ENCODE peak calls at places on chromosomes 4 and X, in four cellular contexts. One of them, this sample, is unnamed.

GRCh38 chr4:7299051-7299907 is 106.9 kb downstream of the SORCS2 start:
- DNase-seq in fibroblast of mammary gland: no peak
- DNase-seq in naive thymus-derived CD4-positive, alpha-beta T cell: no peak
- DNase-seq in hippocampal formation: no peak
- DNase-seq in this sample: no peak

GRCh38 chr4:18075823-18076433 is 54.4 kb upstream of the LCORL start:
- DNase-seq in fibroblast of mammary gland: peak
- DNase-seq in naive thymus-derived CD4-positive, alpha-beta T cell: peak
- DNase-seq in hippocampal formation: no peak
- DNase-seq in this sample: peak

GRCh38 chr4:28247805-28248204 is 1387.2 kb downstream of the STIM2 start:
- DNase-seq in fibroblast of mammary gland: no peak
- DNase-seq in naive thymus-derived CD4-positive, alpha-beta T cell: no peak
- DNase-seq in hippocampal formation: no peak
- DNase-seq in this sample: no peak

GRCh38 chrX:50157545-50158125 is 43.2 kb downstream of the AKAP4 start:
- DNase-seq in fibroblast of mammary gland: peak
- DNase-seq in naive thymus-derived CD4-positive, alpha-beta T cell: no peak
- DNase-seq in hippocampal formation: no peak
- DNase-seq in this sample: no peak

GRCh38 chr4:10893417-10893816 is 208.8 kb upstream of the CLNK start:
- DNase-seq in fibroblast of mammary gland: no peak
- DNase-seq in naive thymus-derived CD4-positive, alpha-beta T cell: no peak
- DNase-seq in hippocampal formation: no peak
- DNase-seq in this sample: no peak

GRCh38 chr4:80058740-80059139 is 14.3 kb downstream of the ANTXR2 start:
- DNase-seq in fibroblast of mammary gland: no peak
- DNase-seq in naive thymus-derived CD4-positive, alpha-beta T cell: peak
- DNase-seq in hippocampal formation: no peak
- DNase-seq in this sample: no peak

GRCh38 chr4:42480774-42481173 is 83.5 kb downstream of the SHISA3 start:
- DNase-seq in fibroblast of mammary gland: no peak
- DNase-seq in naive thymus-derived CD4-positive, alpha-beta T cell: no peak
- DNase-seq in hippocampal formation: no peak
- DNase-seq in this sample: no peak

GRCh38 chrX:72025236-72025770 is 106.4 kb downstream of the RTL5 start:
- DNase-seq in fibroblast of mammary gland: no peak
- DNase-seq in naive thymus-derived CD4-positive, alpha-beta T cell: no peak
- DNase-seq in hippocampal formation: no peak
- DNase-seq in this sample: no peak

GRCh38 chrX:67524428-67524827 is 19.4 kb upstream of the AR start:
- DNase-seq in fibroblast of mammary gland: no peak
- DNase-seq in naive thymus-derived CD4-positive, alpha-beta T cell: no peak
- DNase-seq in hippocampal formation: no peak
- DNase-seq in this sample: peak

GRCh38 chr4:6112606-6113290 is 87.6 kb downstream of the JAKMIP1 start:
- DNase-seq in fibroblast of mammary gland: no peak
- DNase-seq in naive thymus-derived CD4-positive, alpha-beta T cell: no peak
- DNase-seq in hippocampal formation: no peak
- DNase-seq in this sample: no peak

GRCh38 chrX:106862972-106863688 is 40.0 kb downstream of the RIPPLY1 start:
- DNase-seq in fibroblast of mammary gland: peak
- DNase-seq in naive thymus-derived CD4-positive, alpha-beta T cell: no peak
- DNase-seq in hippocampal formation: no peak
- DNase-seq in this sample: no peak

GRCh38 chrX:153441296-153441695 is 4.6 kb downstream of the TREX2 start:
- DNase-seq in fibroblast of mammary gland: no peak
- DNase-seq in naive thymus-derived CD4-positive, alpha-beta T cell: no peak
- DNase-seq in hippocampal formation: no peak
- DNase-seq in this sample: no peak

GRCh38 chr4:161702287-161702686 is 461.5 kb downstream of the FSTL5 start:
- DNase-seq in fibroblast of mammary gland: no peak
- DNase-seq in naive thymus-derived CD4-positive, alpha-beta T cell: no peak
- DNase-seq in hippocampal formation: no peak
- DNase-seq in this sample: no peak

GRCh38 chr4:181756451-181756850 is 486.8 kb upstream of the TENM3 start:
- DNase-seq in fibroblast of mammary gland: no peak
- DNase-seq in naive thymus-derived CD4-positive, alpha-beta T cell: no peak
- DNase-seq in hippocampal formation: no peak
- DNase-seq in this sample: no peak

GRCh38 chrX:8191022-8191421 is 20.0 kb upstream of the VCX2 start:
- DNase-seq in fibroblast of mammary gland: no peak
- DNase-seq in naive thymus-derived CD4-positive, alpha-beta T cell: no peak
- DNase-seq in hippocampal formation: no peak
- DNase-seq in this sample: no peak

GRCh38 chr4:7307391-7308099 is 115.2 kb downstream of the SORCS2 start:
- DNase-seq in fibroblast of mammary gland: no peak
- DNase-seq in naive thymus-derived CD4-positive, alpha-beta T cell: no peak
- DNase-seq in hippocampal formation: no peak
- DNase-seq in this sample: no peak

GRCh38 chrX:19846995-19847790 is 40.2 kb downstream of the SH3KBP1 start:
- DNase-seq in fibroblast of mammary gland: peak
- DNase-seq in naive thymus-derived CD4-positive, alpha-beta T cell: no peak
- DNase-seq in hippocampal formation: no peak
- DNase-seq in this sample: peak

GRCh38 chrX:68807818-68808217 is 21.0 kb upstream of the EFNB1 start:
- DNase-seq in fibroblast of mammary gland: peak
- DNase-seq in naive thymus-derived CD4-positive, alpha-beta T cell: no peak
- DNase-seq in hippocampal formation: no peak
- DNase-seq in this sample: no peak

GRCh38 chrX:130672214-130672613 is 230.8 kb downstream of the ENOX2 start:
- DNase-seq in fibroblast of mammary gland: no peak
- DNase-seq in naive thymus-derived CD4-positive, alpha-beta T cell: no peak
- DNase-seq in hippocampal formation: no peak
- DNase-seq in this sample: no peak

GRCh38 chr4:6873792-6874461 is 35.7 kb upstream of the TBC1D14 start:
- DNase-seq in fibroblast of mammary gland: peak
- DNase-seq in naive thymus-derived CD4-positive, alpha-beta T cell: peak
- DNase-seq in hippocampal formation: peak
- DNase-seq in this sample: peak

GRCh38 chrX:74420194-74421035 is 878 bp upstream of the SLC16A2 start:
- DNase-seq in fibroblast of mammary gland: peak
- DNase-seq in naive thymus-derived CD4-positive, alpha-beta T cell: peak
- DNase-seq in hippocampal formation: peak
- DNase-seq in this sample: peak

GRCh38 chr4:114286275-114286674 is 306.8 kb upstream of the ARSJ start:
- DNase-seq in fibroblast of mammary gland: peak
- DNase-seq in naive thymus-derived CD4-positive, alpha-beta T cell: no peak
- DNase-seq in hippocampal formation: no peak
- DNase-seq in this sample: no peak

GRCh38 chrX:45623266-45623665 is 422.6 kb upstream of the DIPK2B start:
- DNase-seq in fibroblast of mammary gland: peak
- DNase-seq in naive thymus-derived CD4-positive, alpha-beta T cell: no peak
- DNase-seq in hippocampal formation: no peak
- DNase-seq in this sample: no peak

GRCh38 chrX:69314436-69315348 is 149.4 kb upstream of the PJA1 start:
- DNase-seq in fibroblast of mammary gland: no peak
- DNase-seq in naive thymus-derived CD4-positive, alpha-beta T cell: no peak
- DNase-seq in hippocampal formation: no peak
- DNase-seq in this sample: no peak

GRCh38 chrX:6228720-6229119 is at the start of gene NLGN4X:
- DNase-seq in fibroblast of mammary gland: no peak
- DNase-seq in naive thymus-derived CD4-positive, alpha-beta T cell: no peak
- DNase-seq in hippocampal formation: peak
- DNase-seq in this sample: no peak

GRCh38 chrX:101462892-101463291 is 22.4 kb upstream of the ARMCX4 start:
- DNase-seq in fibroblast of mammary gland: peak
- DNase-seq in naive thymus-derived CD4-positive, alpha-beta T cell: no peak
- DNase-seq in hippocampal formation: no peak
- DNase-seq in this sample: no peak

GRCh38 chr4:120749445-120750151 is 172.9 kb downstream of the PRDM5 start:
- DNase-seq in fibroblast of mammary gland: no peak
- DNase-seq in naive thymus-derived CD4-positive, alpha-beta T cell: no peak
- DNase-seq in hippocampal formation: no peak
- DNase-seq in this sample: no peak

GRCh38 chrX:153685179-153685536 is 2.6 kb upstream of the SLC6A8 start:
- DNase-seq in fibroblast of mammary gland: no peak
- DNase-seq in naive thymus-derived CD4-positive, alpha-beta T cell: no peak
- DNase-seq in hippocampal formation: no peak
- DNase-seq in this sample: no peak

GRCh38 chrX:100647095-100647494 is 3.1 kb downstream of the SRPX2 start:
- DNase-seq in fibroblast of mammary gland: peak
- DNase-seq in naive thymus-derived CD4-positive, alpha-beta T cell: no peak
- DNase-seq in hippocampal formation: no peak
- DNase-seq in this sample: no peak

GRCh38 chr4:2802618-2803531 is 10.0 kb downstream of the SH3BP2 start:
- DNase-seq in fibroblast of mammary gland: no peak
- DNase-seq in naive thymus-derived CD4-positive, alpha-beta T cell: no peak
- DNase-seq in hippocampal formation: no peak
- DNase-seq in this sample: no peak

GRCh38 chr4:132085105-132085504 is 1064.0 kb upstream of the PCDH10 start:
- DNase-seq in fibroblast of mammary gland: no peak
- DNase-seq in naive thymus-derived CD4-positive, alpha-beta T cell: no peak
- DNase-seq in hippocampal formation: no peak
- DNase-seq in this sample: no peak

GRCh38 chrX:153948847-153949819 is 4.7 kb upstream of the RENBP start:
- DNase-seq in fibroblast of mammary gland: no peak
- DNase-seq in naive thymus-derived CD4-positive, alpha-beta T cell: no peak
- DNase-seq in hippocampal formation: no peak
- DNase-seq in this sample: no peak

GRCh38 chr4:19748470-19748869 is 503.2 kb upstream of the SLIT2 start:
- DNase-seq in fibroblast of mammary gland: peak
- DNase-seq in naive thymus-derived CD4-positive, alpha-beta T cell: no peak
- DNase-seq in hippocampal formation: no peak
- DNase-seq in this sample: peak

GRCh38 chrX:150229030-150229429 is 134.1 kb upstream of the MAMLD1 start:
- DNase-seq in fibroblast of mammary gland: no peak
- DNase-seq in naive thymus-derived CD4-positive, alpha-beta T cell: no peak
- DNase-seq in hippocampal formation: no peak
- DNase-seq in this sample: no peak

GRCh38 chrX:100413231-100413630 is 3.2 kb upstream of the PCDH19 start:
- DNase-seq in fibroblast of mammary gland: peak
- DNase-seq in naive thymus-derived CD4-positive, alpha-beta T cell: no peak
- DNase-seq in hippocampal formation: peak
- DNase-seq in this sample: peak

GRCh38 chr4:686371-687040 is 2.4 kb downstream of the SLC49A3 start:
- DNase-seq in fibroblast of mammary gland: no peak
- DNase-seq in naive thymus-derived CD4-positive, alpha-beta T cell: no peak
- DNase-seq in hippocampal formation: no peak
- DNase-seq in this sample: no peak

GRCh38 chrX:128781506-128781905 is 729.3 kb upstream of the ACTRT1 start:
- DNase-seq in fibroblast of mammary gland: no peak
- DNase-seq in naive thymus-derived CD4-positive, alpha-beta T cell: peak
- DNase-seq in hippocampal formation: no peak
- DNase-seq in this sample: no peak

GRCh38 chr4:26069218-26069617 is 155.2 kb downstream of the SMIM20 start:
- DNase-seq in fibroblast of mammary gland: peak
- DNase-seq in naive thymus-derived CD4-positive, alpha-beta T cell: no peak
- DNase-seq in hippocampal formation: no peak
- DNase-seq in this sample: no peak

GRCh38 chr4:165662341-165662740 is 210.7 kb upstream of the TLL1 start:
- DNase-seq in fibroblast of mammary gland: peak
- DNase-seq in naive thymus-derived CD4-positive, alpha-beta T cell: no peak
- DNase-seq in hippocampal formation: no peak
- DNase-seq in this sample: no peak